ENCODE peak calls at places on chromosomes 5 and 9, in ten cellular contexts. D is spleen; X is coronary artery; Q is upper lobe of right lung; Z is right lobe of liver; V is stomach; H is A673; P is CD8-positive, alpha-beta T cell; C is sigmoid colon; B is adrenal gland. M is an unnamed sample.

GRCh38 chr5:160539431-160539830 is 117.8 kb downstream of the PTTG1 start:
- DNase-seq in D (no peak), X (no peak), Q (no peak), Z (no peak), V (no peak), H (no peak), P (no peak), C (no peak), B (no peak), M (no peak)

GRCh38 chr5:43042176-43042625 is 2.1 kb upstream of the ANXA2R start:
- DNase-seq in D (peak), X (peak), Q (peak), Z (peak), V (peak), H (no peak), P (peak), C (peak), B (peak), M (peak)

GRCh38 chr5:61817472-61818326 is 485.6 kb downstream of the ZSWIM6 start:
- DNase-seq in D (no peak), X (no peak), Q (no peak), Z (peak), V (peak), H (peak), P (no peak), C (no peak), B (peak), M (peak)

GRCh38 chr5:180142824-180143610 is 66.0 kb downstream of the RASGEF1C start:
- DNase-seq in D (no peak), X (no peak), Q (no peak), Z (no peak), V (no peak), H (no peak), P (no peak), C (peak), B (no peak), M (no peak)

GRCh38 chr9:23587433-23587832 is 238.6 kb downstream of the ELAVL2 start:
- DNase-seq in D (no peak), X (no peak), Q (no peak), Z (peak), V (peak), H (no peak), P (no peak), C (peak), B (peak), M (no peak)

GRCh38 chr9:35814106-35814840 is 569 bp downstream of the HINT2 start:
- DNase-seq in D (peak), X (no peak), Q (peak), Z (peak), V (peak), H (peak), P (peak), C (peak), B (peak), M (peak)

GRCh38 chr5:35876454-35876853 is 19.8 kb downstream of the IL7R start:
- DNase-seq in D (no peak), X (no peak), Q (no peak), Z (no peak), V (no peak), H (no peak), P (no peak), C (no peak), B (no peak), M (no peak)

GRCh38 chr5:1787472-1788047 is 12.1 kb downstream of the MRPL36 start:
- DNase-seq in D (no peak), X (no peak), Q (peak), Z (no peak), V (no peak), H (no peak), P (no peak), C (peak), B (no peak), M (no peak)

GRCh38 chr9:120698766-120699165 is 15.5 kb downstream of the MEGF9 start:
- DNase-seq in D (no peak), X (no peak), Q (no peak), Z (no peak), V (no peak), H (no peak), P (no peak), C (no peak), B (no peak), M (no peak)

GRCh38 chr9:68953771-68954170 is 60.1 kb downstream of the PRKACG start:
- DNase-seq in D (no peak), X (no peak), Q (no peak), Z (no peak), V (no peak), H (no peak), P (no peak), C (no peak), B (no peak), M (no peak)

GRCh38 chr5:139077899-139078298 is 120.3 kb downstream of the SIL1 start:
- DNase-seq in D (no peak), X (no peak), Q (no peak), Z (no peak), V (no peak), H (no peak), P (no peak), C (no peak), B (no peak), M (no peak)

GRCh38 chr5:150043657-150044333 is 42.6 kb downstream of the CSF1R start:
- DNase-seq in D (no peak), X (no peak), Q (no peak), Z (no peak), V (no peak), H (peak), P (no peak), C (no peak), B (no peak), M (no peak)

GRCh38 chr5:78672154-78672553 is 23.6 kb upstream of the LHFPL2 start:
- DNase-seq in D (no peak), X (no peak), Q (no peak), Z (no peak), V (no peak), H (no peak), P (no peak), C (no peak), B (no peak), M (no peak)

GRCh38 chr5:54835642-54836041 is 149.8 kb downstream of the ESM1 start:
- DNase-seq in D (no peak), X (no peak), Q (no peak), Z (no peak), V (no peak), H (no peak), P (no peak), C (no peak), B (no peak), M (no peak)

GRCh38 chr5:111627862-111628261 is 115.5 kb upstream of the STARD4 start:
- DNase-seq in D (no peak), X (no peak), Q (no peak), Z (no peak), V (no peak), H (no peak), P (no peak), C (no peak), B (no peak), M (no peak)

GRCh38 chr9:114287763-114288232 is 35.1 kb upstream of the ORM1 start:
- DNase-seq in D (peak), X (peak), Q (no peak), Z (no peak), V (no peak), H (no peak), P (no peak), C (peak), B (peak), M (no peak)

GRCh38 chr9:114902773-114903589 is 27.4 kb downstream of the TNFSF8 start:
- DNase-seq in D (no peak), X (no peak), Q (no peak), Z (no peak), V (no peak), H (no peak), P (peak), C (no peak), B (no peak), M (no peak)

GRCh38 chr5:60410427-60410826 is 289.5 kb downstream of the DEPDC1B start:
- DNase-seq in D (no peak), X (no peak), Q (no peak), Z (no peak), V (no peak), H (no peak), P (no peak), C (no peak), B (no peak), M (no peak)

GRCh38 chr5:5572010-5572982 is 149.8 kb downstream of the ICE1 start:
- DNase-seq in D (no peak), X (no peak), Q (no peak), Z (no peak), V (no peak), H (peak), P (no peak), C (peak), B (peak), M (no peak)

GRCh38 chr5:76637490-76637889 is 14.3 kb upstream of the F2RL2 start:
- DNase-seq in D (no peak), X (no peak), Q (no peak), Z (no peak), V (no peak), H (no peak), P (no peak), C (no peak), B (no peak), M (no peak)

GRCh38 chr5:132808448-132808847 is 4.7 kb upstream of the SOWAHA start:
- DNase-seq in D (no peak), X (no peak), Q (no peak), Z (no peak), V (no peak), H (no peak), P (no peak), C (no peak), B (no peak), M (no peak)

GRCh38 chr5:10009802-10010201 is 239.9 kb downstream of the ATPSCKMT start:
- DNase-seq in D (no peak), X (no peak), Q (no peak), Z (no peak), V (no peak), H (no peak), P (no peak), C (no peak), B (no peak), M (no peak)

GRCh38 chr5:88643315-88643714 is 239.7 kb downstream of the MEF2C start:
- DNase-seq in D (no peak), X (no peak), Q (no peak), Z (no peak), V (no peak), H (no peak), P (no peak), C (no peak), B (no peak), M (no peak)

GRCh38 chr5:177546262-177546741 is 8.1 kb downstream of the FAM193B start:
- DNase-seq in D (no peak), X (peak), Q (no peak), Z (peak), V (no peak), H (peak), P (no peak), C (peak), B (peak), M (no peak)

GRCh38 chr9:104882574-104882973 is 45.4 kb downstream of the ABCA1 start:
- DNase-seq in D (no peak), X (no peak), Q (no peak), Z (no peak), V (no peak), H (peak), P (no peak), C (no peak), B (no peak), M (no peak)

GRCh38 chr9:133619791-133620190 is 10.6 kb upstream of the FAM163B start:
- DNase-seq in D (no peak), X (no peak), Q (no peak), Z (no peak), V (no peak), H (no peak), P (peak), C (no peak), B (no peak), M (no peak)

GRCh38 chr5:141420855-141421488 is at the start of gene PCDHGA11:
- DNase-seq in D (no peak), X (no peak), Q (no peak), Z (no peak), V (no peak), H (peak), P (no peak), C (no peak), B (no peak), M (peak)

GRCh38 chr5:127492854-127493738 is 24.3 kb upstream of the PRRC1 start:
- DNase-seq in D (no peak), X (no peak), Q (no peak), Z (no peak), V (no peak), H (peak), P (no peak), C (no peak), B (no peak), M (no peak)

GRCh38 chr9:83199240-83199639 is 136.3 kb upstream of the RASEF start:
- DNase-seq in D (no peak), X (no peak), Q (no peak), Z (peak), V (peak), H (peak), P (no peak), C (no peak), B (peak), M (peak)

GRCh38 chr5:134651531-134651930 is 2.9 kb downstream of the SEC24A start:
- DNase-seq in D (no peak), X (no peak), Q (no peak), Z (no peak), V (no peak), H (no peak), P (no peak), C (no peak), B (no peak), M (no peak)

GRCh38 chr5:131328536-131329186 is 64.8 kb downstream of the CDC42SE2 start:
- DNase-seq in D (no peak), X (no peak), Q (no peak), Z (no peak), V (no peak), H (peak), P (no peak), C (no peak), B (no peak), M (no peak)

GRCh38 chr9:91720746-91721705 is 229.0 kb downstream of the ROR2 start:
- DNase-seq in D (no peak), X (no peak), Q (no peak), Z (no peak), V (no peak), H (no peak), P (no peak), C (no peak), B (no peak), M (no peak)

GRCh38 chr5:178285399-178286225 is 53.0 kb upstream of the PHYKPL start:
- DNase-seq in D (peak), X (no peak), Q (no peak), Z (no peak), V (no peak), H (no peak), P (no peak), C (peak), B (no peak), M (no peak)

GRCh38 chr5:179141867-179142266 is 81.7 kb downstream of the ZNF354C start:
- DNase-seq in D (peak), X (no peak), Q (no peak), Z (no peak), V (no peak), H (no peak), P (no peak), C (no peak), B (no peak), M (no peak)

GRCh38 chr9:136745389-136746218 is 2.7 kb downstream of the LCN6 start:
- DNase-seq in D (no peak), X (no peak), Q (no peak), Z (no peak), V (no peak), H (no peak), P (no peak), C (no peak), B (no peak), M (no peak)

GRCh38 chr5:67537439-67538342 is 341.1 kb upstream of the CD180 start:
- DNase-seq in D (no peak), X (no peak), Q (no peak), Z (no peak), V (no peak), H (no peak), P (no peak), C (no peak), B (no peak), M (no peak)

GRCh38 chr5:1402611-1403255 is 42.5 kb downstream of the SLC6A3 start:
- DNase-seq in D (peak), X (no peak), Q (peak), Z (no peak), V (no peak), H (no peak), P (no peak), C (no peak), B (no peak), M (no peak)

GRCh38 chr5:160287378-160288051 is 24.8 kb downstream of the CCNJL start:
- DNase-seq in D (peak), X (no peak), Q (peak), Z (no peak), V (peak), H (no peak), P (no peak), C (no peak), B (peak), M (peak)

GRCh38 chr5:33408816-33409215 is 31.9 kb upstream of the TARS1 start:
- DNase-seq in D (no peak), X (no peak), Q (no peak), Z (no peak), V (no peak), H (no peak), P (no peak), C (no peak), B (no peak), M (no peak)
- H3K27ac ChIP-seq in D (no peak), X (peak), Q (no peak), Z (no peak), V (no peak), H (no peak), P (no peak), C (peak), B (no peak), M (no peak)

DNA sequence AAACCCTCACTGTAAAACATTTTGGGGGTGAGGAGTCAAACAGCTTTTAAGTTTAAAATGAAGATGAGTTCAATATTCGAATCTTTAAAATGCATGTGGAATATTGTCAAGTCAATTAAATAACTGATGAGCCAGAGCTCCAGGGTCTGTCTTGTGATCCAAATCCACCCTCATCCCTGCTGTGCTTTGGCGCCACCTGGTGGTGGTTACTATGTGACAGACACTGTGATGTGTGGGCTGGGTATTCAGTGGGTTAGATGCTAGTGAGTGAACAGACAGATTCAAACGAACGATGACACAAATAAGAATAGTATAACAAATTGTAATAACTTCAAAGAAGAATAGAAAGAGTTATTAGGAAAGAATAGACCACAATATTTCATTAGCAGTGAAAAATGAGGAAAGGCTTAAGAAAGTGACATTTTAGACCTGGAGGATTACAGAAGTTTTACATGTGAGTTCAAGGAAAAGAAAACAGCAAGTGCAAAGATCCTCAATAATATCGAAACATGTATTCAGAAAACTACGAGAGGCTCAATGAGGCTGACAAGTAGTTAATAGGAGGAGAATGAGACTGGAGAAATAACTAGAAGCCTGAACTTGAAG is 51.4 kb upstream of the CHSY3 start:
- DNase-seq in D (peak), X (peak), Q (peak), Z (peak), V (peak), H (peak), P (peak), C (peak), B (peak), M (peak)
- TF ChIP-seq CTCF in D (peak), X (peak), Q (peak), Z (peak), V (peak), H (peak), P (peak), C (peak), B (peak), M (peak)

GRCh38 chr9:1171541-1171940 is 121.4 kb downstream of the DMRT2 start:
- DNase-seq in D (no peak), X (no peak), Q (no peak), Z (no peak), V (no peak), H (no peak), P (no peak), C (no peak), B (no peak), M (no peak)
- H3K4me3 ChIP-seq in D (no peak), X (no peak), Q (no peak), Z (no peak), V (no peak), H (no peak), P (no peak), C (no peak), B (no peak), M (no peak)

GRCh38 chr9:71761938-71762353 is 6.4 kb downstream of the CEMIP2 start:
- DNase-seq in D (no peak), X (no peak), Q (no peak), Z (no peak), V (no peak), H (no peak), P (peak), C (no peak), B (no peak), M (no peak)

GRCh38 chr9:71763752-71764332 is 4.5 kb downstream of the CEMIP2 start:
- DNase-seq in D (no peak), X (no peak), Q (no peak), Z (no peak), V (no peak), H (no peak), P (no peak), C (no peak), B (no peak), M (no peak)

GRCh38 chr9:71764438-71764837 is 3.9 kb downstream of the CEMIP2 start:
- DNase-seq in D (no peak), X (no peak), Q (no peak), Z (no peak), V (no peak), H (no peak), P (no peak), C (no peak), B (no peak), M (no peak)

GRCh38 chr9:71760901-71761300 is 7.4 kb downstream of the CEMIP2 start:
- DNase-seq in D (no peak), X (no peak), Q (no peak), Z (peak), V (no peak), H (peak), P (peak), C (no peak), B (peak), M (no peak)

DNA sequence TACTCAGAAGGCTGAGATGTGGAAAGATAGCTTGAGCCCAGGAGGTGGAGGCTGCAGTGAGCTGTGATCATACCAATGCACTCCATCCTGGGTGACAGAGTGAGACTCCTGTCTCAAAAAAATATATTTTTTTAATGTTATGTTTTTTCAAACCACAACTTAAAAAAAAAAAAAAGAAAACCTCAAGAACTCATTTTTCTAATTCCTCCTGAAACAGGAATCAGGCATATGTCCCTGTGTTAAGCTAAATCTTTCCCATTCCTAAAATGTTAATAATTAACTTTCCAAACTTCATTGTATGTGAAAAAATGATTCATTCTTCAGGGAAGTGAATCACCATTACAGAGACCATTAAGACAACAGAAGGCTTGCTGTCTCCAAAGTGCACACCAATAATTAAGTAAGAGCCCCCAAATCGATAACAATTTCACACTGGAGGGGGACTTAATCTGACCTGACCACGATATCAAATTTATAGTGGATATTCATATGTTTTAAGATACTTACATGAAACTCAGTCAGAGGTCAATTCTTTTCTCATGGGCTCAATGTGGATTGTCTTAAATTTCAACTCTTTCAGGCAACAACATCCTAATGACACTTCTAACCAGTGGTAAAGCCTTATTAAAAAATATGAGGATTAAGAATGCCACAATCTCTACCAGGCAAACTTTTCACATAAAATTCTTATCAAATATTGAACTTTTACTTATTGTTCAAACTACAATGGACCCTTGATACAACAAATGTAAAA is 5.2 kb downstream of the CEMIP2 start:
- DNase-seq in D (no peak), X (no peak), Q (no peak), Z (no peak), V (no peak), H (no peak), P (no peak), C (no peak), B (no peak), M (no peak)
- H3K27ac ChIP-seq in D (peak), X (no peak), Q (no peak), Z (no peak), V (peak), H (no peak), P (no peak), C (no peak), B (no peak), M (no peak)

DNA sequence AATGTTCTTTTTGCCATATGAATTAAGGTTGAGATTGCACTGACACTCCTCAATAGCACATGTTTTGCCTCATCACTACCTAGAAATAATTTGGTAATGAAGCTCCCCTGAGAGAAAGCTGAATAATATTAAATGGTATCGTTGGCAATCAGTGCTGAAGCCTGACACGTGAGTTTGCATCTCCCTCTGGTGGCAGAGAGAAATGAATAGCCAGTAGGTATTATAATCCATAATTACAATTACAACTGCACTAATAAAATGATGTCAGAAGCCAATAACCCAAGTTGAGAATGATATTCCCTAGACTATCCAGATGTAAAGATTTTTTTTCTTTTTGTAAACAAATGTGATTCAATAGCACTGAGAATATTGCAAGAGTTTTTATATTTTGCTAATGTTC is 700.3 kb downstream of the PTPRD start:
- DNase-seq in D (no peak), X (no peak), Q (no peak), Z (no peak), V (no peak), H (peak), P (no peak), C (no peak), B (no peak), M (no peak)
- TF ChIP-seq CTCF in D (no peak), X (no peak), Q (no peak), Z (no peak), V (no peak), H (peak), P (no peak), C (no peak), B (no peak), M (peak)

GRCh38 chr9:108478431-108478837 is 377.4 kb downstream of the ACTL7B start:
- DNase-seq in D (no peak), X (peak), Q (no peak), Z (no peak), V (no peak), H (peak), P (no peak), C (peak), B (peak), M (peak)
- H3K4me3 ChIP-seq in D (no peak), X (peak), Q (no peak), Z (no peak), V (no peak), H (no peak), P (no peak), C (no peak), B (no peak), M (no peak)

M was measured in WERI-Rb-1.